ENCODE peak calls at places on chromosomes 3 and 15, in six cellular contexts. One of them, this sample, is unnamed.

GRCh38 chr15:100525894-100526512 is 2.7 kb downstream of the CERS3 start:
- DNase-seq in HCT116: no peak
- DNase-seq in HepG2: no peak
- DNase-seq in H1: no peak
- DNase-seq in K562: no peak
- DNase-seq in GM12878: no peak
- DNase-seq in this sample: no peak

GRCh38 chr3:179151474-179151873 is 3.3 kb downstream of the PIK3CA start:
- DNase-seq in HCT116: no peak
- DNase-seq in HepG2: no peak
- DNase-seq in H1: no peak
- DNase-seq in K562: no peak
- DNase-seq in GM12878: no peak
- DNase-seq in this sample: no peak

GRCh38 chr3:97389883-97390282 is 374.7 kb upstream of the ARL6 start:
- DNase-seq in HCT116: no peak
- DNase-seq in HepG2: no peak
- DNase-seq in H1: no peak
- DNase-seq in K562: no peak
- DNase-seq in GM12878: no peak
- DNase-seq in this sample: no peak

GRCh38 chr3:101939391-101939790 is 90.1 kb downstream of the NFKBIZ start:
- DNase-seq in HCT116: no peak
- DNase-seq in HepG2: no peak
- DNase-seq in H1: no peak
- DNase-seq in K562: no peak
- DNase-seq in GM12878: no peak
- DNase-seq in this sample: no peak

GRCh38 chr3:45010718-45011355 is 15.3 kb upstream of the CLEC3B start:
- DNase-seq in HCT116: no peak
- DNase-seq in HepG2: no peak
- DNase-seq in H1: no peak
- DNase-seq in K562: no peak
- DNase-seq in GM12878: no peak
- DNase-seq in this sample: no peak

GRCh38 chr15:71013446-71013845 is 101.8 kb upstream of the THSD4 start:
- DNase-seq in HCT116: no peak
- DNase-seq in HepG2: no peak
- DNase-seq in H1: no peak
- DNase-seq in K562: no peak
- DNase-seq in GM12878: no peak
- DNase-seq in this sample: no peak

GRCh38 chr15:85689729-85690128 is 105.0 kb downstream of the KLHL25 start:
- DNase-seq in HCT116: no peak
- DNase-seq in HepG2: no peak
- DNase-seq in H1: peak
- DNase-seq in K562: no peak
- DNase-seq in GM12878: peak
- DNase-seq in this sample: peak

GRCh38 chr3:134708671-134709070 is 57.8 kb upstream of the KY start:
- DNase-seq in HCT116: no peak
- DNase-seq in HepG2: no peak
- DNase-seq in H1: no peak
- DNase-seq in K562: no peak
- DNase-seq in GM12878: no peak
- DNase-seq in this sample: no peak

GRCh38 chr15:58066042-58066867 is 744 bp upstream of the ALDH1A2 start:
- DNase-seq in HCT116: peak
- DNase-seq in HepG2: peak
- DNase-seq in H1: no peak
- DNase-seq in K562: peak
- DNase-seq in GM12878: no peak
- DNase-seq in this sample: no peak

GRCh38 chr15:83943849-83944404 is 290.0 kb downstream of the ADAMTSL3 start:
- DNase-seq in HCT116: no peak
- DNase-seq in HepG2: no peak
- DNase-seq in H1: no peak
- DNase-seq in K562: no peak
- DNase-seq in GM12878: no peak
- DNase-seq in this sample: no peak
- TF ChIP-seq ZNF274 in HCT116: no peak
- TF ChIP-seq ZNF274 in HepG2: no peak
- TF ChIP-seq ZNF274 in H1: no peak
- TF ChIP-seq ZNF274 in K562: no peak
- TF ChIP-seq ZNF274 in GM12878: no peak
- TF ChIP-seq ZNF274 in this sample: no peak

DNA sequence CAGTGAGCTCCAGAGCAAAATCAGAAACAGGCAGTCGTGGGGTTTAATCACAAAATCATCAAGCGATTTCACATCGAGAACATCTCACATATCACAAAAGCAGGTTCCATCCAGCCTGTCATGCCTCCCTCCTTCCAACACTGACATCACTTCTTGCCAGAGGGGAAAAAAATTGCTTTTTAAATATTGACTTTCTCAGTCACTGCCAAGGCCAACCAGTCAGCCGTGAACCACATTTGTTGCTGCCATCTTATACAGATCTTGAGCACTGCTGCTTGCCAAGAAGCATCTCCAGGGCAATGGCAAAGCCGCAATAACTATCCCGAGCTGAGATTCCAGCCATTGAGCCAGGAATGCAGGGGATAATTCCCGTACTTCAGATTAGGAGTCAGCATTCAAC is 174.6 kb downstream of the ANXA2 start:
- DNase-seq in HCT116: no peak
- DNase-seq in HepG2: no peak
- DNase-seq in H1: no peak
- DNase-seq in K562: no peak
- DNase-seq in GM12878: no peak
- DNase-seq in this sample: no peak
- TF ChIP-seq ZNF274 in HCT116: no peak
- TF ChIP-seq ZNF274 in HepG2: no peak
- TF ChIP-seq ZNF274 in H1: no peak
- TF ChIP-seq ZNF274 in K562: no peak
- TF ChIP-seq ZNF274 in GM12878: no peak
- TF ChIP-seq ZNF274 in this sample: no peak

DNA sequence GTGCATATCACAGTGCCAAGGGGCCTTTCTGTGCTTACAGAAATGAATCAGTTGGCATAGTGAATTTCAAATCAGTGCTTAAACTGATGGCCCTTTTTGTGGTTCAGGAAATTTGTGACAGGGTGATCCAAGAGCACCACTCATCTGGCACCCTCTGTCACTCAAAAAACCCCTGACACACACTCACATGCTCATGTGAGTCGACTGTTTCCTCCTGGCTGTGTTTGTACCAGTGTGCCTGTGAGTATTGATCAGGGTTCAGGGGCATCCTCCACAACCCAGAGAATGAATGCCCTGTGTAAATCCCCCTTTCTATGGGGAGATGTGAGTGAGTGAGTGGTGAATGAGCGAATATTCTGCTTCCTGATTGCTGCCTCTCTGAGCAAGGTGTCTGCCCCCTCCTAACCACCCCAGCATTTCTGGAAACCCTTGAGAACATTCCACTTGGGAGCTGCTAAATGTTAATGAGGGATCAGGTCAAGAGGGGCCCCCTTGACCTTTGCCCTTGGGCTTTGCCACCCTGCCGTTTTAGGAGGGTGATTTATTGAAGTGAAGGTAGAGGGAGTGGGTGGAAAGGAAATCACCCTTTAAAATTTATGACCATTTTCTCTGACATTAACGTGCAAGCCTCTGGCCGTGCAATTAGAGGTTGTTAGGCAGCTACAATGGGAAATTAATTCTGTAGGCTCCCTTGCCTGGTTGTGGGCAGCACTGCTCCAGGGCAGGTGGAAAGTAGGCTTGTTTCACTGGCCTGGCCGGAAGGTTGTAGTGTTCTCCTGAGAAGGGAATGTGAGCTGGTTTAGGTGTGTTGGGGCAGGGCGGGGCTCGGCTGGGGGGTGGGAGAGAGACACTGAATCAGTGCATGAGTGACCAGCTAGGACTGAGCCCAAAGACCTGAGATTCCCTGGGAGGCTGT is 87.2 kb downstream of the SLCO3A1 start:
- DNase-seq in HCT116: no peak
- DNase-seq in HepG2: no peak
- DNase-seq in H1: no peak
- DNase-seq in K562: no peak
- DNase-seq in GM12878: no peak
- DNase-seq in this sample: no peak
- TF ChIP-seq ZNF274 in HCT116: no peak
- TF ChIP-seq ZNF274 in HepG2: no peak
- TF ChIP-seq ZNF274 in H1: no peak
- TF ChIP-seq ZNF274 in K562: no peak
- TF ChIP-seq ZNF274 in GM12878: no peak
- TF ChIP-seq ZNF274 in this sample: no peak

GRCh38 chr3:70811880-70812279 is 499.4 kb upstream of the MDFIC2 start:
- DNase-seq in HCT116: no peak
- DNase-seq in HepG2: no peak
- DNase-seq in H1: no peak
- DNase-seq in K562: no peak
- DNase-seq in GM12878: no peak
- DNase-seq in this sample: no peak
- TF ChIP-seq ZNF274 in HCT116: no peak
- TF ChIP-seq ZNF274 in HepG2: no peak
- TF ChIP-seq ZNF274 in H1: no peak
- TF ChIP-seq ZNF274 in K562: no peak
- TF ChIP-seq ZNF274 in GM12878: no peak
- TF ChIP-seq ZNF274 in this sample: no peak

DNA sequence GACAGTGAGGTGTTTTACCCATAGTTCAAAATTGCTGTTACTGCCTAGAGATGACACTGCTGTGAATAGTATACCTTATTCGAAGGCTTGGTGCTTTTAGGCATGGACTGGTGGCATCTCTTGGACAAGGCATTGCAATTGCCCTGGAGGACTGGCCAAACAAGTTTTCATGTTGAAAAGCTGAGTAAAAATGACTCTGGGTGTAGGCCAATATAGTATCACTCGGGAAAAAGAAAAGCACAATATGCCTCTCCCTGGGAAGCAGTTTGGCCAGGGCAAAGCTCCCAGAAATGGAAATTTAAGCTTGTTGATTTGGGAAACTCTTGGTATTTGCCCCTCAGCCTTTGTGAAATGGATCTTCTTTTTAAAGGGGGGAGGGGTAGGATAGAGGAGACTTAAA is 54.8 kb downstream of the ZNF609 start:
- DNase-seq in HCT116: no peak
- DNase-seq in HepG2: no peak
- DNase-seq in H1: no peak
- DNase-seq in K562: no peak
- DNase-seq in GM12878: no peak
- DNase-seq in this sample: no peak
- TF ChIP-seq ZNF274 in HCT116: no peak
- TF ChIP-seq ZNF274 in HepG2: no peak
- TF ChIP-seq ZNF274 in H1: no peak
- TF ChIP-seq ZNF274 in K562: no peak
- TF ChIP-seq ZNF274 in GM12878: no peak
- TF ChIP-seq ZNF274 in this sample: no peak

This sample was measured in NT2/D1.